ENCODE peak calls at places on chromosomes 2 and 18, in four cellular contexts. R is HCT116, Y is K562, Z is HepG2. B is an unnamed sample.

GRCh38 chr2:85886585-85886984 is 2.2 kb downstream of the ST3GAL5 start:
- DNase-seq in R (no peak), Y (no peak), Z (no peak), B (no peak)

GRCh38 chr2:112032615-112033457 is 22.2 kb upstream of the TMEM87B start:
- DNase-seq in R (peak; percentile 48), Y (no peak), Z (no peak), B (no peak)

GRCh38 chr2:98538280-98539041 is 69.9 kb downstream of the COA5 start:
- DNase-seq in R (no peak), Y (no peak), Z (no peak), B (no peak)

GRCh38 chr2:111231532-111232252 is 111.0 kb downstream of the BCL2L11 start:
- DNase-seq in R (no peak), Y (no peak), Z (no peak), B (no peak)

GRCh38 chr2:46134531-46135229 is 162.5 kb upstream of the EPAS1 start:
- DNase-seq in R (no peak), Y (no peak), Z (no peak), B (no peak)

GRCh38 chr2:100000915-100001707 is 141.3 kb downstream of the AFF3 start:
- DNase-seq in R (no peak), Y (no peak), Z (no peak), B (no peak)

GRCh38 chr2:73307720-73308119 is 14.4 kb upstream of the EGR4 start:
- DNase-seq in R (no peak), Y (no peak), Z (no peak), B (no peak)

GRCh38 chr2:17171446-17172049 is 346.7 kb downstream of the RAD51AP2 start:
- DNase-seq in R (peak; percentile 29), Y (no peak), Z (peak; percentile 45), B (peak; percentile 2)

GRCh38 chr2:200618590-200619021 is 32.8 kb downstream of the AOX1 start:
- DNase-seq in R (no peak), Y (no peak), Z (no peak), B (no peak)

GRCh38 chr18:13452851-13453524 is 234.4 kb downstream of the LDLRAD4 start:
- DNase-seq in R (no peak), Y (no peak), Z (no peak), B (no peak)

GRCh38 chr2:127428057-127428814 is 10.0 kb downstream of the PROC start:
- DNase-seq in R (no peak), Y (no peak), Z (no peak), B (no peak)

GRCh38 chr2:180707867-180708205 is 272.6 kb upstream of the UBE2E3 start:
- DNase-seq in R (peak; percentile 16), Y (no peak), Z (peak; percentile 4), B (no peak)

GRCh38 chr2:61885896-61886603 is 2.4 kb downstream of the CCT4 start:
- DNase-seq in R (no peak), Y (no peak), Z (no peak), B (no peak)

GRCh38 chr2:147773479-147773878 is 71.3 kb upstream of the ACVR2A start:
- DNase-seq in R (no peak), Y (no peak), Z (no peak), B (no peak)

GRCh38 chr2:74250189-74250631 is 51.8 kb downstream of the MTHFD2 start:
- DNase-seq in R (peak; percentile 36), Y (peak; percentile 76), Z (peak; percentile 41), B (peak; percentile 17)

GRCh38 chr2:212402316-212402715 is 136.3 kb downstream of the ERBB4 start:
- DNase-seq in R (no peak), Y (no peak), Z (no peak), B (no peak)

DNA sequence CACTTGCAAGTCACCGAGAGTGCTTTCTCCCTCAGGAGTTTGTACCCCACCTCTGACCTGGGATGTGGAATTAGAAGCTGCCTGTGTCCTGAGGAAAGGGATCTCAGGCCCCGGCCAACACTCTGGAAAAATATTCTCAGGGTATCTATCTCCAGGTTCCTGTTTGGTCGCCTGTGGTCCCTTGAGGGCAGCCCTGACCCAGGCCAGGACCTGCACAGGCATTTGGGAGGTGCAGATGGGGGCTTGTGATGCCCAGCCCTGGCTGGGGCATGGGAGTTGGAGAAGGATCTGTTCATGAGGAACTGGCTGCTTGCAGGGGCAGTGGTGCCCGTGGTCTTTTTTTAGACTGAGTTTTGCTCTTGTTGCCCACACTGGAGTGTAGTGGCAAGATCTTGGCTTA is 46.3 kb downstream of the MYCN start:
- DNase-seq in R (no peak), Y (no peak), Z (no peak), B (no peak)
- H3K9me3 ChIP-seq in R (no peaks in the 10 kb centered on the region), Y (no peaks in the 10 kb centered on the region), Z (no peaks in the 10 kb centered on the region), B (no peaks in the 10 kb centered on the region)

DNA sequence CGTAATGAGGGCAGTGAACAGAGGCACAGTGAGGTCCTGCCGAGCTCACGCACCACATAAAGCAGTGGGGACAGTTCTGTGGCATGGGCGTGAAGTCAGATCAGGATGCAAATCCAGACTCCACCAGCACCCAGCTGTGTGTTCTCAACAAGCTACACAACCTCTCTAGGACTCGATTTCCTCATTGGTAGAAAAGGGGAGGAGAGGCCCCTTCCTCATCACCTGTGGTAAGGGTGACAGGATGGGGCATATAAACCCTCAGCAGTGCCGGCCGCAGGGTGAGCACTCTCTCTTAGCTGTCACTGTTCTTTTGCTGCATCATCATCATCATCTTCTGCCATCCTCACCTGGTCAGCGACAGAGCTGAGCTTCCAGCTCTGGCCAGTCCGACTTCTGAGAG is 54.8 kb downstream of the C2orf76 start:
- DNase-seq in R (no peak), Y (no peak), Z (no peak), B (no peak)
- TF ChIP-seq TCF7L2 in R (no peak), Y (no peak), Z (no peak), B (no peak)

GRCh38 chr2:38148501-38148900 is 72.5 kb upstream of the CYP1B1 start:
- DNase-seq in R (no peak), Y (no peak), Z (peak; percentile 81), B (no peak)
- TF ChIP-seq REST in R (no peak), Y (no peak), Z (no peak), B (no peak)

GRCh38 chr2:31693882-31694281 is 113.1 kb upstream of the SRD5A2 start:
- DNase-seq in R (peak; percentile 29), Y (no peak), Z (no peak), B (no peak)
- H3K9me3 ChIP-seq in R (peaks cover 19% of the 10 kb centered on the region), Y (peaks cover 9% of the 10 kb centered on the region), Z (peaks cover 45% of the 10 kb centered on the region), B (no peaks in the 10 kb centered on the region)

DNA sequence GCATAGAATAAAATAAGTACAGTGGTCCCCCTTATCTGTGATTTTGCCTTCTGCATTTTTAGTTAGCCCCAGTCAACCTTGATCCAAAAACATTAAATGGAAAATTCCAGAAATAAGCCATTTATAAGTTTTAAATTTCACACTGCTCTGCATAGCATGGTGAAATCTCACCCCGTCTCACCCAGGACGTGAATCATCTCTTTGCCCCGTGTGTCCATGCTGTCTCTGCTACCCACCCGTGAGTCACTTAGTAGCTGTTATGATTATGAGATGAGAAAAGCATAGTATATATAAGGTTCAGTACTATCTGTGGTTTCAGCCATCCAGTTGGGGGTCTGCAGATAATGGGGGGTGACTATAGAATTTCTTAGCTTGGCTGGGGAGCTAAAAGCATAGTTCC is 67.3 kb downstream of the RHBDD1 start:
- DNase-seq in R (no peak), Y (no peak), Z (no peak), B (no peak)
- TF ChIP-seq TCF7L2 in R (no peak), Y (no peak), Z (no peak), B (no peak)

GRCh38 chr2:232458051-232458660 is 2.2 kb downstream of the ALPI start:
- DNase-seq in R (no peak), Y (no peak), Z (no peak), B (no peak)
- TF ChIP-seq REST in R (no peak), Y (no peak), Z (no peak), B (no peak)

DNA sequence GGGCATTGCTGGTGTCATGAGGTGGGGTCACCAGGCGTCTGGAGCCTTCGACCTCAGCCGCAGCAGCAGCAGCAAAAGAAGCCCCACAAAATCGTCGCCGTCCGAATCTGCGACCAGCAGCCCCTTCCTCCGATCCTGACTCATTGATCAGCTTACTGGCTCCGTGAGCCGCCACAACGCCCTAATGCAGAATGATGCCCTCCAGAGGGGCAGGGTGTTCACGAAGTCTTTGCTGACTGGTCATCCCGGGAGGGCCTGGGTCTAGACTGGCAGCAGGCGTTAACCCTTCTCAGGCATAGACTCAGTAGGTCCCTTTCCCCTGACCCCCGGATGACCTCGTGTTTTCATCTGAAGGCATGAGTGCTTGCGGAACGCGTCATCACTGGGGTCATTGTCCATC is 83.5 kb upstream of the SALL3 start:
- DNase-seq in R (no peak), Y (no peak), Z (no peak), B (no peak)
- H3K9me3 ChIP-seq in R (no peaks in the 10 kb centered on the region), Y (no peaks in the 10 kb centered on the region), Z (no peaks in the 10 kb centered on the region), B (no peaks in the 10 kb centered on the region)

GRCh38 chr18:12012697-12013096 is 31.4 kb downstream of the IMPA2 start:
- DNase-seq in R (no peak), Y (no peak), Z (no peak), B (no peak)

GRCh38 chr18:12013186-12013916 is 32.0 kb downstream of the IMPA2 start:
- DNase-seq in R (no peak), Y (no peak), Z (no peak), B (no peak)

GRCh38 chr18:12014521-12014920 is 33.2 kb downstream of the IMPA2 start:
- DNase-seq in R (no peak), Y (no peak), Z (no peak), B (no peak)

GRCh38 chr18:12014976-12015696 is 33.8 kb downstream of the IMPA2 start:
- DNase-seq in R (no peak), Y (no peak), Z (no peak), B (no peak)

GRCh38 chr18:12014091-12014490 is 32.8 kb downstream of the IMPA2 start:
- DNase-seq in R (no peak), Y (no peak), Z (no peak), B (no peak)
- TF ChIP-seq TCF7L2 in R (no peak), Y (no peak), Z (no peak), B (no peak)